ENCODE peak calls at places on chromosome 18, in four cellular contexts. One of them, this sample, is unnamed.

GRCh38 chr18:56034954-56035353 is 447.0 kb upstream of the TCF4 start:
- DNase-seq in A549: no peak
- DNase-seq in suprapubic skin: no peak
- DNase-seq in left lung: no peak
- DNase-seq in this sample: no peak

GRCh38 chr18:23570912-23571504 is 15.3 kb downstream of the NPC1 start:
- DNase-seq in left lung: no peak
- DNase-seq in suprapubic skin: no peak
- DNase-seq in A549: no peak
- DNase-seq in this sample: no peak

GRCh38 chr18:10927290-10927979 is 221.9 kb downstream of the PIEZO2 start:
- DNase-seq in suprapubic skin: no peak
- DNase-seq in A549: no peak
- DNase-seq in left lung: no peak
- DNase-seq in this sample: no peak

GRCh38 chr18:23181547-23181946 is 46.3 kb downstream of the CABLES1 start:
- DNase-seq in left lung: no peak
- DNase-seq in suprapubic skin: no peak
- DNase-seq in A549: no peak
- DNase-seq in this sample: no peak

GRCh38 chr18:9535430-9535972 is 60.2 kb downstream of the RALBP1 start:
- DNase-seq in suprapubic skin: no peak
- DNase-seq in A549: peak
- DNase-seq in left lung: no peak
- DNase-seq in this sample: peak

GRCh38 chr18:7839548-7839947 is 272.4 kb downstream of the PTPRM start:
- DNase-seq in suprapubic skin: no peak
- DNase-seq in left lung: no peak
- DNase-seq in A549: no peak
- DNase-seq in this sample: no peak

GRCh38 chr18:68520406-68521075 is 194.4 kb downstream of the TMX3 start:
- DNase-seq in A549: no peak
- DNase-seq in left lung: no peak
- DNase-seq in suprapubic skin: no peak
- DNase-seq in this sample: no peak

GRCh38 chr18:70462078-70462439 is 173.2 kb downstream of the SOCS6 start:
- DNase-seq in left lung: no peak
- DNase-seq in A549: no peak
- DNase-seq in suprapubic skin: no peak
- DNase-seq in this sample: no peak

GRCh38 chr18:48629730-48630324 is 91.0 kb downstream of the CTIF start:
- DNase-seq in left lung: no peak
- DNase-seq in suprapubic skin: no peak
- DNase-seq in A549: peak
- DNase-seq in this sample: no peak

GRCh38 chr18:37235583-37235982 is 330.0 kb downstream of the CELF4 start:
- DNase-seq in left lung: no peak
- DNase-seq in A549: no peak
- DNase-seq in suprapubic skin: no peak
- DNase-seq in this sample: no peak

GRCh38 chr18:44715245-44715644 is 34.6 kb downstream of the SETBP1 start:
- DNase-seq in left lung: no peak
- DNase-seq in suprapubic skin: no peak
- DNase-seq in A549: no peak
- DNase-seq in this sample: no peak

GRCh38 chr18:44803019-44803650 is 122.4 kb downstream of the SETBP1 start:
- DNase-seq in A549: no peak
- DNase-seq in suprapubic skin: no peak
- DNase-seq in left lung: no peak
- DNase-seq in this sample: no peak

GRCh38 chr18:44897445-44898215 is 216.9 kb downstream of the SETBP1 start:
- DNase-seq in A549: no peak
- DNase-seq in left lung: no peak
- DNase-seq in suprapubic skin: no peak
- DNase-seq in this sample: no peak

GRCh38 chr18:68275616-68276015 is 439.3 kb downstream of the TMX3 start:
- DNase-seq in left lung: no peak
- DNase-seq in suprapubic skin: no peak
- DNase-seq in A549: no peak
- DNase-seq in this sample: no peak

GRCh38 chr18:8705280-8705940 is at the start of gene MTCL1:
- DNase-seq in A549: peak
- DNase-seq in suprapubic skin: peak
- DNase-seq in left lung: no peak
- DNase-seq in this sample: peak

GRCh38 chr18:35172009-35172408 is 68.8 kb upstream of the ZNF397 start:
- DNase-seq in A549: no peak
- DNase-seq in left lung: no peak
- DNase-seq in suprapubic skin: no peak
- DNase-seq in this sample: no peak

GRCh38 chr18:56038258-56039030 is 450.5 kb upstream of the TCF4 start:
- DNase-seq in left lung: no peak
- DNase-seq in suprapubic skin: no peak
- DNase-seq in A549: no peak
- DNase-seq in this sample: no peak

GRCh38 chr18:22136395-22136794 is 33.0 kb upstream of the GATA6 start:
- DNase-seq in A549: peak
- DNase-seq in suprapubic skin: no peak
- DNase-seq in left lung: no peak
- DNase-seq in this sample: no peak

GRCh38 chr18:48615566-48616401 is 77.0 kb downstream of the CTIF start:
- DNase-seq in A549: no peak
- DNase-seq in left lung: no peak
- DNase-seq in suprapubic skin: no peak
- DNase-seq in this sample: no peak

GRCh38 chr18:45221363-45221762 is 393.9 kb upstream of the SLC14A2 start:
- DNase-seq in left lung: no peak
- DNase-seq in A549: no peak
- DNase-seq in suprapubic skin: no peak
- DNase-seq in this sample: no peak

GRCh38 chr18:56632070-56633022 is 6.0 kb downstream of the TXNL1 start:
- DNase-seq in left lung: no peak
- DNase-seq in A549: no peak
- DNase-seq in suprapubic skin: no peak
- DNase-seq in this sample: no peak

GRCh38 chr18:75377975-75378673 is 49.4 kb downstream of the SMIM21 start:
- DNase-seq in A549: no peak
- DNase-seq in left lung: no peak
- DNase-seq in suprapubic skin: no peak
- DNase-seq in this sample: no peak

GRCh38 chr18:36158261-36158867 is 28.7 kb downstream of the ELP2 start:
- DNase-seq in left lung: no peak
- DNase-seq in suprapubic skin: no peak
- DNase-seq in A549: no peak
- DNase-seq in this sample: no peak

GRCh38 chr18:55999641-56000040 is 411.6 kb upstream of the TCF4 start:
- DNase-seq in A549: no peak
- DNase-seq in suprapubic skin: no peak
- DNase-seq in left lung: no peak
- DNase-seq in this sample: no peak

GRCh38 chr18:22570492-22570891 is 152.8 kb upstream of the CTAGE1 start:
- DNase-seq in suprapubic skin: no peak
- DNase-seq in left lung: no peak
- DNase-seq in A549: no peak
- DNase-seq in this sample: no peak

GRCh38 chr18:35050004-35050623 is 8.9 kb downstream of the MAPRE2 start:
- DNase-seq in left lung: no peak
- DNase-seq in A549: no peak
- DNase-seq in suprapubic skin: no peak
- DNase-seq in this sample: no peak

GRCh38 chr18:7755753-7756475 is 188.8 kb downstream of the PTPRM start:
- DNase-seq in A549: no peak
- DNase-seq in suprapubic skin: no peak
- DNase-seq in left lung: no peak
- DNase-seq in this sample: no peak

GRCh38 chr18:73681912-73682311 is 465.7 kb downstream of the FBXO15 start:
- DNase-seq in A549: no peak
- DNase-seq in suprapubic skin: no peak
- DNase-seq in left lung: no peak
- DNase-seq in this sample: no peak

GRCh38 chr18:38077219-38077618 is 511.6 kb upstream of the CELF4 start:
- DNase-seq in suprapubic skin: no peak
- DNase-seq in left lung: no peak
- DNase-seq in A549: no peak
- DNase-seq in this sample: peak

GRCh38 chr18:54149078-54149697 is 75.3 kb downstream of the MBD2 start:
- DNase-seq in left lung: peak
- DNase-seq in A549: peak
- DNase-seq in suprapubic skin: no peak
- DNase-seq in this sample: no peak

GRCh38 chr18:9417081-9417841 is 58.1 kb upstream of the RALBP1 start:
- DNase-seq in suprapubic skin: no peak
- DNase-seq in left lung: no peak
- DNase-seq in A549: no peak
- DNase-seq in this sample: no peak

GRCh38 chr18:10025756-10026290 is 112.0 kb downstream of the VAPA start:
- DNase-seq in suprapubic skin: no peak
- DNase-seq in A549: no peak
- DNase-seq in left lung: no peak
- DNase-seq in this sample: no peak

GRCh38 chr18:77055429-77056310 is 76.9 kb downstream of the MBP start:
- DNase-seq in suprapubic skin: no peak
- DNase-seq in A549: no peak
- DNase-seq in left lung: peak
- DNase-seq in this sample: no peak

GRCh38 chr18:56728741-56729140 is 77.6 kb downstream of the WDR7 start:
- DNase-seq in suprapubic skin: no peak
- DNase-seq in left lung: no peak
- DNase-seq in A549: no peak
- DNase-seq in this sample: no peak

GRCh38 chr18:48022531-48023330 is 92.3 kb upstream of the SMAD2 start:
- DNase-seq in left lung: peak
- DNase-seq in A549: peak
- DNase-seq in suprapubic skin: no peak
- DNase-seq in this sample: no peak

GRCh38 chr18:80229766-80230745 is 17.3 kb downstream of the PARD6G start:
- DNase-seq in suprapubic skin: no peak
- DNase-seq in left lung: no peak
- DNase-seq in A549: no peak
- DNase-seq in this sample: no peak

GRCh38 chr18:8776013-8776515 is 70.7 kb downstream of the MTCL1 start:
- DNase-seq in left lung: no peak
- DNase-seq in suprapubic skin: no peak
- DNase-seq in A549: no peak
- DNase-seq in this sample: no peak

GRCh38 chr18:13268035-13268700 is 49.6 kb downstream of the LDLRAD4 start:
- DNase-seq in left lung: no peak
- DNase-seq in suprapubic skin: no peak
- DNase-seq in A549: no peak
- DNase-seq in this sample: no peak
- H3K27ac ChIP-seq in left lung: no peak
- H3K27ac ChIP-seq in suprapubic skin: peak
- H3K27ac ChIP-seq in A549: no peak
- H3K27ac ChIP-seq in this sample: no peak

GRCh38 chr18:50581517-50581916 is 21.6 kb downstream of the MAPK4 start:
- DNase-seq in A549: no peak
- DNase-seq in left lung: no peak
- DNase-seq in suprapubic skin: no peak
- DNase-seq in this sample: no peak

GRCh38 chr18:50590625-50591024 is 30.7 kb downstream of the MAPK4 start:
- DNase-seq in A549: no peak
- DNase-seq in left lung: no peak
- DNase-seq in suprapubic skin: no peak
- DNase-seq in this sample: no peak

GRCh38 chr18:50582500-50582899 is 22.6 kb downstream of the MAPK4 start:
- DNase-seq in A549: no peak
- DNase-seq in left lung: no peak
- DNase-seq in suprapubic skin: no peak
- DNase-seq in this sample: no peak

GRCh38 chr18:50586710-50587109 is 26.8 kb downstream of the MAPK4 start:
- DNase-seq in A549: no peak
- DNase-seq in left lung: no peak
- DNase-seq in suprapubic skin: no peak
- DNase-seq in this sample: no peak
- TF ChIP-seq CTCF in A549: no peak
- TF ChIP-seq CTCF in left lung: no peak
- TF ChIP-seq CTCF in suprapubic skin: no peak
- TF ChIP-seq CTCF in this sample: no peak

GRCh38 chr18:32301361-32301760 is 111.5 kb downstream of the MEP1B start:
- DNase-seq in suprapubic skin: no peak
- DNase-seq in A549: no peak
- DNase-seq in left lung: no peak
- DNase-seq in this sample: no peak

GRCh38 chr18:32300914-32301313 is 111.1 kb downstream of the MEP1B start:
- DNase-seq in A549: no peak
- DNase-seq in suprapubic skin: no peak
- DNase-seq in left lung: no peak
- DNase-seq in this sample: no peak

GRCh38 chr18:32302806-32303205 is 113.0 kb downstream of the MEP1B start:
- DNase-seq in A549: no peak
- DNase-seq in left lung: no peak
- DNase-seq in suprapubic skin: no peak
- DNase-seq in this sample: no peak

GRCh38 chr18:32303400-32303799 is 113.6 kb downstream of the MEP1B start:
- DNase-seq in left lung: no peak
- DNase-seq in A549: no peak
- DNase-seq in suprapubic skin: no peak
- DNase-seq in this sample: no peak

GRCh38 chr18:32301976-32302743 is 112.3 kb downstream of the MEP1B start:
- DNase-seq in left lung: no peak
- DNase-seq in A549: peak
- DNase-seq in suprapubic skin: no peak
- DNase-seq in this sample: no peak
- H3K27ac ChIP-seq in left lung: no peak
- H3K27ac ChIP-seq in A549: peak
- H3K27ac ChIP-seq in suprapubic skin: no peak
- H3K27ac ChIP-seq in this sample: no peak

GRCh38 chr18:28960146-28960545 is 783.2 kb upstream of the CDH2 start:
- DNase-seq in left lung: no peak
- DNase-seq in suprapubic skin: no peak
- DNase-seq in A549: no peak
- DNase-seq in this sample: no peak

GRCh38 chr18:28963481-28963880 is 786.6 kb upstream of the CDH2 start:
- DNase-seq in A549: no peak
- DNase-seq in left lung: no peak
- DNase-seq in suprapubic skin: no peak
- DNase-seq in this sample: no peak

GRCh38 chr18:28961669-28962228 is 784.8 kb upstream of the CDH2 start:
- DNase-seq in A549: peak
- DNase-seq in suprapubic skin: no peak
- DNase-seq in left lung: no peak
- DNase-seq in this sample: no peak
- TF ChIP-seq CTCF in A549: peak
- TF ChIP-seq CTCF in suprapubic skin: no peak
- TF ChIP-seq CTCF in left lung: no peak
- TF ChIP-seq CTCF in this sample: peak

DNA sequence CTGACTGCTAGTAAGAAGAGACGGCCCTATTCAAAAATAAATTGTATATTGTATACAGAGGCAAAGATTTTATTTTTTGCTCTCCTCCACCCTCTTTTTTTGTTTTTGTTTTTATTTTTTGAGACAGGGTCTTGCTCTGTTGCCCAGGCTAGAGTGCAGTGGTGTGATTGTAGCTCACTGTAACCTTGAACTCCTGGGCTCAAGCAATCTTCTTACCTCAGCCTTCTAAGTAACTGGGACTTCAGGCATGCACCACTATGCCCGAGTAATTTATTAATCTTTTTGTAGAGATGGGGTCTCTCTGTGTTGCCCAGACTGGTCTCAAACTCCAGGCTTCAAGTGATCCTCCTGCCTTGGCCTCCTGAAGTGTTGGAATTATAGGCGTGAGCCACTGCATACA is 87.6 kb downstream of the ZNF532 start:
- DNase-seq in left lung: no peak
- DNase-seq in A549: no peak
- DNase-seq in suprapubic skin: no peak
- DNase-seq in this sample: no peak
- H3K27ac ChIP-seq in left lung: no peak
- H3K27ac ChIP-seq in A549: peak
- H3K27ac ChIP-seq in suprapubic skin: no peak
- H3K27ac ChIP-seq in this sample: no peak

This sample was measured in dorsolateral prefrontal cortex.